ENCODE peak calls at places on chromosome 21, in five cellular contexts. One of them, this sample, is unnamed.

GRCh38 chr21:39518055-39518844 is 66.5 kb downstream of the SH3BGR start:
- DNase-seq in suprapubic skin: no peak
- DNase-seq in IMR-90: peak
- DNase-seq in CD4-positive, CD25-positive, alpha-beta regulatory T cell: peak
- DNase-seq in uterus: peak
- DNase-seq in this sample: peak

GRCh38 chr21:44199448-44199847 is 41.3 kb downstream of the ICOSLG start:
- DNase-seq in suprapubic skin: peak
- DNase-seq in IMR-90: no peak
- DNase-seq in CD4-positive, CD25-positive, alpha-beta regulatory T cell: no peak
- DNase-seq in uterus: no peak
- DNase-seq in this sample: no peak

GRCh38 chr21:26385721-26386120 is 187.4 kb downstream of the CYYR1 start:
- DNase-seq in suprapubic skin: no peak
- DNase-seq in IMR-90: no peak
- DNase-seq in CD4-positive, CD25-positive, alpha-beta regulatory T cell: no peak
- DNase-seq in uterus: no peak
- DNase-seq in this sample: no peak

GRCh38 chr21:18899261-18899660 is 495.7 kb upstream of the TMPRSS15 start:
- DNase-seq in suprapubic skin: no peak
- DNase-seq in IMR-90: no peak
- DNase-seq in CD4-positive, CD25-positive, alpha-beta regulatory T cell: no peak
- DNase-seq in uterus: no peak
- DNase-seq in this sample: no peak

GRCh38 chr21:38379171-38379570 is 119.1 kb downstream of the ERG start:
- DNase-seq in suprapubic skin: no peak
- DNase-seq in IMR-90: no peak
- DNase-seq in CD4-positive, CD25-positive, alpha-beta regulatory T cell: no peak
- DNase-seq in uterus: no peak
- DNase-seq in this sample: no peak

GRCh38 chr21:41511858-41512257 is 3.9 kb upstream of the TMPRSS2 start:
- DNase-seq in suprapubic skin: no peak
- DNase-seq in IMR-90: no peak
- DNase-seq in CD4-positive, CD25-positive, alpha-beta regulatory T cell: no peak
- DNase-seq in uterus: no peak
- DNase-seq in this sample: no peak

GRCh38 chr21:43812139-43812821 is 22.9 kb downstream of the RRP1 start:
- DNase-seq in suprapubic skin: no peak
- DNase-seq in IMR-90: no peak
- DNase-seq in CD4-positive, CD25-positive, alpha-beta regulatory T cell: no peak
- DNase-seq in uterus: no peak
- DNase-seq in this sample: no peak

GRCh38 chr21:41171210-41171609 is 3.2 kb downstream of the BACE2 start:
- DNase-seq in suprapubic skin: no peak
- DNase-seq in IMR-90: no peak
- DNase-seq in CD4-positive, CD25-positive, alpha-beta regulatory T cell: no peak
- DNase-seq in uterus: peak
- DNase-seq in this sample: no peak

GRCh38 chr21:39851219-39851618 is 16.0 kb upstream of the PCP4 start:
- DNase-seq in suprapubic skin: no peak
- DNase-seq in IMR-90: no peak
- DNase-seq in CD4-positive, CD25-positive, alpha-beta regulatory T cell: no peak
- DNase-seq in uterus: no peak
- DNase-seq in this sample: no peak

GRCh38 chr21:32253215-32253641 is 25.6 kb downstream of the MIS18A start:
- DNase-seq in suprapubic skin: no peak
- DNase-seq in IMR-90: peak
- DNase-seq in CD4-positive, CD25-positive, alpha-beta regulatory T cell: no peak
- DNase-seq in uterus: peak
- DNase-seq in this sample: no peak

GRCh38 chr21:32569261-32570230 is 15.8 kb downstream of the TCP10L start:
- DNase-seq in suprapubic skin: peak
- DNase-seq in IMR-90: peak
- DNase-seq in CD4-positive, CD25-positive, alpha-beta regulatory T cell: peak
- DNase-seq in uterus: peak
- DNase-seq in this sample: peak

GRCh38 chr21:33053986-33054385 is 16.0 kb upstream of the OLIG1 start:
- DNase-seq in suprapubic skin: no peak
- DNase-seq in IMR-90: no peak
- DNase-seq in CD4-positive, CD25-positive, alpha-beta regulatory T cell: no peak
- DNase-seq in uterus: no peak
- DNase-seq in this sample: no peak

GRCh38 chr21:38297193-38297592 is 40.4 kb downstream of the KCNJ15 start:
- DNase-seq in suprapubic skin: no peak
- DNase-seq in IMR-90: peak
- DNase-seq in CD4-positive, CD25-positive, alpha-beta regulatory T cell: no peak
- DNase-seq in uterus: no peak
- DNase-seq in this sample: no peak

GRCh38 chr21:40759061-40759460 is 87.9 kb downstream of the DSCAM start:
- DNase-seq in suprapubic skin: no peak
- DNase-seq in IMR-90: no peak
- DNase-seq in CD4-positive, CD25-positive, alpha-beta regulatory T cell: no peak
- DNase-seq in uterus: no peak
- DNase-seq in this sample: no peak

GRCh38 chr21:41761211-41762181 is 5.4 kb downstream of the RIPK4 start:
- DNase-seq in suprapubic skin: no peak
- DNase-seq in IMR-90: no peak
- DNase-seq in CD4-positive, CD25-positive, alpha-beta regulatory T cell: no peak
- DNase-seq in uterus: no peak
- DNase-seq in this sample: no peak

GRCh38 chr21:45538381-45539045 is 3.7 kb downstream of the SLC19A1 start:
- DNase-seq in suprapubic skin: peak
- DNase-seq in IMR-90: no peak
- DNase-seq in CD4-positive, CD25-positive, alpha-beta regulatory T cell: no peak
- DNase-seq in uterus: peak
- DNase-seq in this sample: no peak

GRCh38 chr21:26148071-26148470 is 22.5 kb downstream of the APP start:
- DNase-seq in suprapubic skin: no peak
- DNase-seq in IMR-90: no peak
- DNase-seq in CD4-positive, CD25-positive, alpha-beta regulatory T cell: no peak
- DNase-seq in uterus: no peak
- DNase-seq in this sample: no peak

GRCh38 chr21:42469272-42469671 is 26.8 kb downstream of the RSPH1 start:
- DNase-seq in suprapubic skin: no peak
- DNase-seq in IMR-90: no peak
- DNase-seq in CD4-positive, CD25-positive, alpha-beta regulatory T cell: no peak
- DNase-seq in uterus: no peak
- DNase-seq in this sample: no peak

DNA sequence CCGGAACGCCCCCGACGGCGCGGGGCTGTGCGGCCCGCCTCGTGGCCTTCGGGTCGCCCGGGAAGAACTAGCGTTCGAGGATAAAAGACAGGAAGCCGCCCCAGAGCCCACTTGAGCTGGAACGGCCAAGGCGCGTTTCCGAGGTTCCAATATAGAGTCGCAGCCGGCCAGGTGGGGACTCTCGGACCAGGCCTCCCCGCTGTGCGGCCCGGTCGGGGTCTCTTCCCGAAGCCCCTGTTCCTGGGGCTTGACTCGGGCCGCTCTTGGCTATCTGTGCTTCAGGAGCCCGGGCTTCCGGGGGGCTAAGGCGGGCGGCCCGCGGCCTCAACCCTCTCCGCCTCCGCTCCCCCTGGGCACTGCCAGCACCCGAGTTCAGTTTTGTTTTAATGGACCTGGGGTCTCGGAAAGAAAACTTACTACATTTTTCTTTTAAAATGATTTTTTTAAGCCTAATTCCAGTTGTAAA is 158.8 kb downstream of the RUNX1 start:
- DNase-seq in suprapubic skin: peak
- DNase-seq in IMR-90: no peak
- DNase-seq in CD4-positive, CD25-positive, alpha-beta regulatory T cell: no peak
- DNase-seq in uterus: no peak
- DNase-seq in this sample: no peak
- H3K4me3 ChIP-seq in suprapubic skin: peak
- H3K4me3 ChIP-seq in IMR-90: peak
- H3K4me3 ChIP-seq in CD4-positive, CD25-positive, alpha-beta regulatory T cell: no peak
- H3K4me3 ChIP-seq in uterus: no peak
- H3K4me3 ChIP-seq in this sample: peak

GRCh38 chr21:28237661-28238060 is 755.0 kb downstream of the LTN1 start:
- DNase-seq in suprapubic skin: no peak
- DNase-seq in IMR-90: no peak
- DNase-seq in CD4-positive, CD25-positive, alpha-beta regulatory T cell: no peak
- DNase-seq in uterus: no peak
- DNase-seq in this sample: no peak

GRCh38 chr21:28233536-28234220 is 759.0 kb downstream of the LTN1 start:
- DNase-seq in suprapubic skin: no peak
- DNase-seq in IMR-90: no peak
- DNase-seq in CD4-positive, CD25-positive, alpha-beta regulatory T cell: no peak
- DNase-seq in uterus: no peak
- DNase-seq in this sample: no peak

GRCh38 chr21:28235169-28235892 is 757.3 kb downstream of the LTN1 start:
- DNase-seq in suprapubic skin: no peak
- DNase-seq in IMR-90: no peak
- DNase-seq in CD4-positive, CD25-positive, alpha-beta regulatory T cell: no peak
- DNase-seq in uterus: no peak
- DNase-seq in this sample: peak

GRCh38 chr21:28240586-28240985 is 752.1 kb downstream of the LTN1 start:
- DNase-seq in suprapubic skin: no peak
- DNase-seq in IMR-90: peak
- DNase-seq in CD4-positive, CD25-positive, alpha-beta regulatory T cell: no peak
- DNase-seq in uterus: no peak
- DNase-seq in this sample: no peak

GRCh38 chr21:28239345-28239744 is 753.3 kb downstream of the LTN1 start:
- DNase-seq in suprapubic skin: no peak
- DNase-seq in IMR-90: no peak
- DNase-seq in CD4-positive, CD25-positive, alpha-beta regulatory T cell: no peak
- DNase-seq in uterus: no peak
- DNase-seq in this sample: peak
- H3K4me3 ChIP-seq in suprapubic skin: no peak
- H3K4me3 ChIP-seq in IMR-90: no peak
- H3K4me3 ChIP-seq in CD4-positive, CD25-positive, alpha-beta regulatory T cell: no peak
- H3K4me3 ChIP-seq in uterus: no peak
- H3K4me3 ChIP-seq in this sample: no peak

DNA sequence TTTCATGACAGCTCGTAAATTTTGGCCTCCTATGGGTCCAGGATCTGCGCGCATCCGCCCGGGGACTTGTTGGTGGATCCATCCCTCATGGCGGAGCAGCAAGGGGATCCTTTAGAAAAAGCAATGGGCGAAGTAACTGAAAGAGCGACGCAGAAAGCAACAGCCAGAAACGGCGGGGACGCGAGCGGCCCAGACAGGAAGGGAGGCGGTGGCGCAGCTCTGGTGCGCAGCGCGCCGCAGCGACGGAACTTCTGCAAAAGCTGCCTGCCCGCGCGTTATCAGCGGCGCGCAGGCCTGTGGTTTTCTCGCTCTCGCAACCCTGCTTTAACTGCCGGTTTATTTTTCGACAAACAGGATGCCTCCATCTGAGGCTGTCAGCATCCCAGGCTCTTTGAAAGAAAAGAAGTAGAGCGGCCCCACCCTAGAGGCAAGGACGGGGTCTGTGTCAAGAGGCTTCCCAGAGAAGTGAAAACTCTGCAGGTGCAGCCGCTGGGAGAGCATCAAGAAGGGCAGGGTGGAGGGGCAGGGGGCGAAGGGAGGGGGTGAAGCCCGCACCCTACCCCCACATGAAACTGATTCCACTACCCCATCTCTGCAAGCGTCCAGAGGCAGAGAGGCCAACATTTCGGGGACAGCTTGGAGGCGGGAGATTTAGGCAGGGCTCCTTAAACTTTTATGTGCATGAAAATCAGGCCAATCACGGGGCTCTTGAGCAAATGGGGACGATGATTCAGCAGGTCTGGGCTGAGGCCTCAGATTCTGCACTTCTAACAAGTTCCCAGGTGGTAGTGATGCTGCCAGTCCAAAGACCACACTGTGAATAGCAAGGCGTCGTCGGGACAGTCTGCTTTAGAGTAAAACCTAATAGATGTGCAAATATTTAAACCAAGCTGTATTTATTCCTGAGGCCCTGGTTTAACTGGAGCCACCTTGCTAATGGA is 22.2 kb downstream of the RUNX1 start:
- DNase-seq in suprapubic skin: no peak
- DNase-seq in IMR-90: peak
- DNase-seq in CD4-positive, CD25-positive, alpha-beta regulatory T cell: peak
- DNase-seq in uterus: no peak
- DNase-seq in this sample: peak
- H3K4me3 ChIP-seq in suprapubic skin: peak
- H3K4me3 ChIP-seq in IMR-90: peak
- H3K4me3 ChIP-seq in CD4-positive, CD25-positive, alpha-beta regulatory T cell: peak
- H3K4me3 ChIP-seq in uterus: no peak
- H3K4me3 ChIP-seq in this sample: peak

GRCh38 chr21:36028127-36029069 is 31.9 kb downstream of the SETD4 start:
- DNase-seq in suprapubic skin: peak
- DNase-seq in IMR-90: peak
- DNase-seq in CD4-positive, CD25-positive, alpha-beta regulatory T cell: peak
- DNase-seq in uterus: peak
- DNase-seq in this sample: peak
- H3K4me3 ChIP-seq in suprapubic skin: no peak
- H3K4me3 ChIP-seq in IMR-90: no peak
- H3K4me3 ChIP-seq in CD4-positive, CD25-positive, alpha-beta regulatory T cell: no peak
- H3K4me3 ChIP-seq in uterus: no peak
- H3K4me3 ChIP-seq in this sample: no peak

GRCh38 chr21:30733026-30733425 is 14.0 kb downstream of the KRTAP21-2 start:
- DNase-seq in suprapubic skin: no peak
- DNase-seq in IMR-90: no peak
- DNase-seq in CD4-positive, CD25-positive, alpha-beta regulatory T cell: no peak
- DNase-seq in uterus: no peak
- DNase-seq in this sample: no peak
- H3K4me3 ChIP-seq in suprapubic skin: no peak
- H3K4me3 ChIP-seq in IMR-90: no peak
- H3K4me3 ChIP-seq in CD4-positive, CD25-positive, alpha-beta regulatory T cell: no peak
- H3K4me3 ChIP-seq in uterus: no peak
- H3K4me3 ChIP-seq in this sample: no peak